ENCODE peak calls at places on chromosomes 16 and 17, in four cellular contexts. One of them, this sample, is unnamed.

GRCh38 chr17:57406131-57406980 is 150.0 kb downstream of the MSI2 start:
- DNase-seq in GM23248: peak; percentile 5
- DNase-seq in PC-3: peak; percentile 14
- DNase-seq in colonic mucosa: peak; percentile 26
- DNase-seq in this sample: no peak

GRCh38 chr16:75043175-75043937 is 44.5 kb downstream of the ZNRF1 start:
- DNase-seq in GM23248: no peak
- DNase-seq in PC-3: no peak
- DNase-seq in colonic mucosa: no peak
- DNase-seq in this sample: no peak

GRCh38 chr17:66787914-66788313 is 47.0 kb upstream of the CACNG5 start:
- DNase-seq in GM23248: no peak
- DNase-seq in PC-3: no peak
- DNase-seq in colonic mucosa: no peak
- DNase-seq in this sample: no peak

GRCh38 chr17:28406478-28406824 is 439 bp upstream of the SLC46A1 start:
- DNase-seq in GM23248: peak; percentile 15
- DNase-seq in PC-3: no peak
- DNase-seq in colonic mucosa: no peak
- DNase-seq in this sample: no peak

GRCh38 chr16:24041834-24042631 is 206.2 kb downstream of the PRKCB start:
- DNase-seq in GM23248: peak; percentile 80
- DNase-seq in PC-3: peak; percentile 71
- DNase-seq in colonic mucosa: peak; percentile 68
- DNase-seq in this sample: peak; percentile 91

GRCh38 chr16:66287916-66288315 is 78.6 kb upstream of the CDH5 start:
- DNase-seq in GM23248: no peak
- DNase-seq in PC-3: no peak
- DNase-seq in colonic mucosa: no peak
- DNase-seq in this sample: peak; percentile 29

GRCh38 chr17:78892520-78892919 is 10.5 kb downstream of the CEP295NL start:
- DNase-seq in GM23248: no peak
- DNase-seq in PC-3: no peak
- DNase-seq in colonic mucosa: no peak
- DNase-seq in this sample: no peak

GRCh38 chr17:35849469-35850348 is 19.0 kb downstream of the HEATR9 start:
- DNase-seq in GM23248: peak; percentile 67
- DNase-seq in PC-3: peak; percentile 58
- DNase-seq in colonic mucosa: peak; percentile 61
- DNase-seq in this sample: peak; percentile 89

GRCh38 chr17:51124641-51125503 is 4.2 kb upstream of the SPAG9 start:
- DNase-seq in GM23248: no peak
- DNase-seq in PC-3: no peak
- DNase-seq in colonic mucosa: no peak
- DNase-seq in this sample: no peak

GRCh38 chr17:17711708-17712141 is 30.5 kb downstream of the RAI1 start:
- DNase-seq in GM23248: no peak
- DNase-seq in PC-3: no peak
- DNase-seq in colonic mucosa: no peak
- DNase-seq in this sample: peak; percentile 87

GRCh38 chr17:71118039-71118438 is 948.7 kb downstream of the KCNJ2 start:
- DNase-seq in GM23248: peak; percentile 13
- DNase-seq in PC-3: peak; percentile 89
- DNase-seq in colonic mucosa: no peak
- DNase-seq in this sample: peak; percentile 65

GRCh38 chr16:31216552-31217530 is at the start of gene PYDC1:
- DNase-seq in GM23248: peak; percentile 20
- DNase-seq in PC-3: no peak
- DNase-seq in colonic mucosa: no peak
- DNase-seq in this sample: peak; percentile 86

GRCh38 chr17:6024576-6024975 is 45.6 kb upstream of the WSCD1 start:
- DNase-seq in GM23248: no peak
- DNase-seq in PC-3: no peak
- DNase-seq in colonic mucosa: no peak
- DNase-seq in this sample: no peak

GRCh38 chr17:75109407-75110236 is at the start of gene ARMC7:
- DNase-seq in GM23248: peak; percentile 93
- DNase-seq in PC-3: peak; percentile 96
- DNase-seq in colonic mucosa: peak; percentile 96
- DNase-seq in this sample: peak; percentile 99

GRCh38 chr16:69833791-69834282 is 71.7 kb downstream of the WWP2 start:
- DNase-seq in GM23248: no peak
- DNase-seq in PC-3: no peak
- DNase-seq in colonic mucosa: peak; percentile 42
- DNase-seq in this sample: no peak

GRCh38 chr17:17506181-17506741 is 10.1 kb upstream of the RASD1 start:
- DNase-seq in GM23248: no peak
- DNase-seq in PC-3: no peak
- DNase-seq in colonic mucosa: peak; percentile 42
- DNase-seq in this sample: no peak

GRCh38 chr16:84378567-84378966 is 10.2 kb downstream of the ATP2C2 start:
- DNase-seq in GM23248: no peak
- DNase-seq in PC-3: no peak
- DNase-seq in colonic mucosa: no peak
- DNase-seq in this sample: no peak

DNA sequence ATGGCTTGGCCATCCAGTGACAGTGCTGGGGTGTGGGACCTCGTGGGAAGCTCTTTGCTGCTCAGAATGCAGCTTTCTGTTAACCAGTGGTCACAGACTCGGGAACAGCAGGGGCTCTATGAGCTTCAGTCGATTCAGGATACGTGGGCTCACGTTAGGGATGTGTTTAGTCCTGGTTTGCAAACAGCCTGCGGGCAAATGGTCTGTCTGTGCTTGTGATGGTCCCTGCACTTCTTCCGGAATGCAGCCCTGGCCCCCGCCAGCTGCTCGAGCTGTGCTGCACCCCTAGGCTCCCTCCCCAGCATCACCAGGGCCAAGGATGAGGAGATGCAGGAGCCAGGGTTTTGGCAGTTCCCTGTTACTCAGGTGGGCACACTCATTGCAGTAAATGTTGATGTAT is 172.8 kb upstream of the CHMP6 start:
- DNase-seq in GM23248: no peak
- DNase-seq in PC-3: no peak
- DNase-seq in colonic mucosa: no peak
- DNase-seq in this sample: no peak
- H3K27ac ChIP-seq in GM23248: no peak overlapping the region
- H3K27ac ChIP-seq in PC-3: no peak overlapping the region
- H3K27ac ChIP-seq in colonic mucosa: no peak overlapping the region
- H3K27ac ChIP-seq in this sample: no peak overlapping the region

DNA sequence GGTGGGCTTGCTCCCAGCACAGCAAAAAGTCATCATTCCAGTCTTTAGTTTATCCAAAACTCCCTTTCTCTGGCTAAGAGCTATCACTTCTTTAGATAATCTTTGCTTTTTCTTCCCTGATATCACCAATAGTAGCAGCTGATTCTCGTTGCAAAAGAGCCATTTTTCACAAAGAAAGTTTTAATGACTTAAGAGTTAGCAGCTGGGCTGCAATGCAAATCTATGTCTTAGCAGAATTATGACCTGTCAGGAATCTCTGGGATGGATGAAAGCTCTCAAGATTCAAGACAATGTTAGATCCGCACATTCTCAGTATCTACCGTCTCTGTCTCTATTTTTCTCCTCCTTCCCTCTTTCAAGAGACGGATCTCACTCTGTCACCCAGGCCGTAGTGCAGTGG is 53.7 kb downstream of the NXN start:
- DNase-seq in GM23248: no peak
- DNase-seq in PC-3: no peak
- DNase-seq in colonic mucosa: no peak
- DNase-seq in this sample: no peak
- H3K4me1 ChIP-seq in GM23248: peaks cover 21% of the 10 kb centered on the region
- H3K4me1 ChIP-seq in PC-3: peaks cover 50% of the 10 kb centered on the region
- H3K4me1 ChIP-seq in colonic mucosa: no peaks in the 10 kb centered on the region
- H3K4me1 ChIP-seq in this sample: peaks cover 28% of the 10 kb centered on the region

GRCh38 chr16:83002351-83003334 is 375.9 kb downstream of the CDH13 start:
- DNase-seq in GM23248: peak; percentile 28
- DNase-seq in PC-3: no peak
- DNase-seq in colonic mucosa: no peak
- DNase-seq in this sample: no peak

GRCh38 chr16:82995927-82996441 is 369.2 kb downstream of the CDH13 start:
- DNase-seq in GM23248: peak; percentile 89
- DNase-seq in PC-3: no peak
- DNase-seq in colonic mucosa: peak; percentile 61
- DNase-seq in this sample: no peak

GRCh38 chr16:82995286-82995926 is 368.6 kb downstream of the CDH13 start:
- DNase-seq in GM23248: no peak
- DNase-seq in PC-3: no peak
- DNase-seq in colonic mucosa: peak; percentile 45
- DNase-seq in this sample: no peak

GRCh38 chr16:82996814-82997213 is 370.0 kb downstream of the CDH13 start:
- DNase-seq in GM23248: no peak
- DNase-seq in PC-3: no peak
- DNase-seq in colonic mucosa: no peak
- DNase-seq in this sample: no peak

DNA sequence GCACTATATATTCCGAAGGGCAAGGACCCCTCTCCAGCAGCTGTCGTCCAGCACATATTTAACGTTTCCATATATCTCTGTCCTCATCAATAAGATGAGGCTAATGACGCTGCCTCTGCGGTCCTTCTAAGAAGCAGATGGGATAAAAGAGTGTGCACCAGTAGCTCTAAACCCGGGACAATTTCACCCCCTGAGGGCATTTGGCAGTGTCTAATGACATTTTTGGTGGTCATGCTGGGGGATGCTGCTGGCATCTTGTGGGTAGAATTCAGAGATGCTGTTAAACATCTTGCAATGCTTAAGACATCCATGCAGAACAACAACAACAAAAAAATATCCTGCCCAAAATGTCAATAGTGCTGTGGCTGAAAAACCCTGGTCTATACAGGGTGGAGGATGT is 372.9 kb downstream of the CDH13 start:
- DNase-seq in GM23248: no peak
- DNase-seq in PC-3: no peak
- DNase-seq in colonic mucosa: no peak
- DNase-seq in this sample: no peak
- H3K9ac ChIP-seq in GM23248: no peak overlapping the region
- H3K9ac ChIP-seq in PC-3: no peak overlapping the region
- H3K9ac ChIP-seq in colonic mucosa: no peak overlapping the region
- H3K9ac ChIP-seq in this sample: no peak overlapping the region

DNA sequence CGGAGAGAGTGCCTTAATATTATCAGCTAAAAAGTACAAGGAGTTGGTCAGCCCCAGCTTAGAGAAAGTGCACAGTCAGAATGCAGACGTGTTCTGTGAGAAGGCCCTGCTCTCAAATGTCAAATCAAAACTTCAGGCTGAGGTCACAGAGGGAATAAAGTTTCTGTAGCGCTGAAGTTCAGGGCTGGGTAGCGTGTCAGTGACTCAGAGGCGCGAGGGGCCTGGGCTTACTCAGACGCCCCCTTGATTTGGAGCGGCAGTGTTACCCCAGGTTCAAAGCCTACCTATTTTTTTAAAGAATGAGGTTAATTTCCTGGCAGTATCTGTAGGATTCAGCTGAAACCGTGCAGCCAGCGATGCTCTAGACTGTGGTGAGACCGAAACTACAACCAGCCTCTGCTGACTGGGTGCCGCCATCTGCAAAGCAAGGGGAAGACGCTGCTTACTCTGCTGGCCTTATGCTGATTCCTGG is 4.8 kb downstream of the CIAO3 start:
- DNase-seq in GM23248: no peak
- DNase-seq in PC-3: no peak
- DNase-seq in colonic mucosa: no peak
- DNase-seq in this sample: no peak
- H3K27ac ChIP-seq in GM23248: no peak overlapping the region
- H3K27ac ChIP-seq in PC-3: no peak overlapping the region
- H3K27ac ChIP-seq in colonic mucosa: no peak overlapping the region
- H3K27ac ChIP-seq in this sample: no peak overlapping the region

DNA sequence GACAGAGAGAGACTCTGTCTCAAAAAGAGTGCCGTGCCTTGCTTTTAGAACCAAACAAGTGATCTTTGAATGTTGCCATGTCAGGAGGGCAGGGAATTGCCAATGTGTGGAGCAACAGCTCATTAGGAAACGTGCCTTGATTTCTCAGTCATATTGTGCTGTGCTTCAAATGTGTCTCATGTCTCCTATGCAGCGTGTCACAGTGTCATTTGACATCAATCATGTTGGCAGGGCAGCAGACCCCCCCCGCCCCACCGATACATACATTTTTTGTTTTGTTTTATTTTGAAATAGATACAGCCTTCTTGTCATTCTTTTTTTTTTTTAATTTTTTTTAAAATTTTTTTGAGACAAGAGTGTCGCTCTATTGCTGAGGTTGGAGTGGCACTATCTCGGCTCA is 22.1 kb downstream of the MRC2 start:
- DNase-seq in GM23248: peak; percentile 33
- DNase-seq in PC-3: no peak
- DNase-seq in colonic mucosa: no peak
- DNase-seq in this sample: no peak
- H3K4me1 ChIP-seq in GM23248: peaks cover 41% of the 10 kb centered on the region
- H3K4me1 ChIP-seq in PC-3: peaks cover 11% of the 10 kb centered on the region
- H3K4me1 ChIP-seq in colonic mucosa: peaks cover 4% of the 10 kb centered on the region
- H3K4me1 ChIP-seq in this sample: peaks cover 7% of the 10 kb centered on the region

GRCh38 chr16:54847609-54848008 is 83.1 kb upstream of the IRX5 start:
- DNase-seq in GM23248: no peak
- DNase-seq in PC-3: no peak
- DNase-seq in colonic mucosa: no peak
- DNase-seq in this sample: no peak
- H3K9ac ChIP-seq in GM23248: no peak overlapping the region
- H3K9ac ChIP-seq in PC-3: no peak overlapping the region
- H3K9ac ChIP-seq in colonic mucosa: no peak overlapping the region
- H3K9ac ChIP-seq in this sample: no peak overlapping the region

DNA sequence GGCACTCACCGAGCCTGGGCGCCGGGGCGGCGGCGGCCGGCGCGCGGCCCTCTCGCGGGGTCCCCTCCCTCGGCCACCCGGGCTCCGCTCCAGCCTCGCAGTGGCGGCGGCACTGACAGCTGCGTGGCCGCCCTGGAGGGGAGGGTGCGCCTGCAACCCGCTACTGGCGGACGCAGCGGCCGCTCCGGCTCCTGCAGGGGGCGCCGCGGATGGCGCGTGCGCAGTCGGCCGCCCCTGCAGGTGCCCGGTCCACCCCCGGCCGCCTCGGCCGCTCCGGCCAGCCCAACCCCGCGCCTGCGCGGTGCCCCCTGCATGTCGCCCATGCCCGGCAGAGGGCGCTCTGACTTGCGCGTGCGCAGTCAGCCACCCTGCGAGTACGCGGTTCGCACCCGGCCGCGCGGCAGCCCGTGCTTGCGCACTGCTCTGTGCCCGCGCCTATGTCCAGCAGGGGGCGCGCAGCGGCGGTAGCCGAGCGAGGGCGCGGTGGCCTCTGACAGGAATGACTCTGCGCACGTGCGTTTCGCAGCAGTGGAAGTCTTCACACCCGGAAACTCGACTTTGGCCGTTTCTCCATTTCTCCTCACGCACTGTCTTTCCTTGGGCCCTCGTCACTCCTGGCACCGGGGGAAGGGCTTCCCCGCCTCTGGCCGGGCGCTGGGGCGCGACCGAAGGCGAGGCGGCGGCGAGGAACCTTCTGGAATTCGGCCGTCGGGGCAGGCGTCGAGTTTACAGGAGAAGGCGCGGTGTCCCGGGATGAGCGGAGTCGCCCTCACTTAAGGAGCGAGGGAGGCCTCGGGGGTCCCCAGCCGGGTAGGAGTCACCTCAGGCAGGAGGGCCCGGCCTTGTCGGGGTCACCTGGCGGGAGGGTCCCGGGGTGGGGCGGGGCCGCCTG is at the start of gene ABCA3:
- DNase-seq in GM23248: peak; percentile 96
- DNase-seq in PC-3: peak; percentile 94
- DNase-seq in colonic mucosa: peak; percentile 95
- DNase-seq in this sample: peak; percentile 99
- H3K27ac ChIP-seq in GM23248: no peak within 1 kb of the TSS
- H3K27ac ChIP-seq in PC-3: no peak within 1 kb of the TSS
- H3K27ac ChIP-seq in colonic mucosa: no peak within 1 kb of the TSS
- H3K27ac ChIP-seq in this sample: no peak within 1 kb of the TSS

GRCh38 chr17:45952814-45953320 is 46.2 kb upstream of the STH start:
- DNase-seq in GM23248: no peak
- DNase-seq in PC-3: no peak
- DNase-seq in colonic mucosa: no peak
- DNase-seq in this sample: no peak
- H3K4me1 ChIP-seq in GM23248: peaks cover 5% of the 10 kb centered on the region
- H3K4me1 ChIP-seq in PC-3: peaks cover 14% of the 10 kb centered on the region
- H3K4me1 ChIP-seq in colonic mucosa: no peaks in the 10 kb centered on the region
- H3K4me1 ChIP-seq in this sample: no peaks in the 10 kb centered on the region

This sample was measured in endodermal cell.